ENCODE peak calls at places on chromosomes 2 and 18, in nine cellular contexts. D is hypothalamus; N is Caki2; J is Kasumi-1; F is non-pigmented ciliary epithelial cell; Y is stimulated activated CD4-positive, alpha-beta T cell treated with anti-CD3 and anti-CD28 coated beads, Interleukin-2, amount 100 ng/mL, for 48 hours; M is heart left ventricle; P is germinal center; C is GM04504. A is an unnamed sample.

GRCh38 chr18:32735781-32736180 is 37.0 kb downstream of the KLHL14 start:
- DNase-seq in D (no peak), N (peak), J (no peak), F (peak), Y (no peak), M (no peak), P (no peak), C (no peak), A (no peak)

GRCh38 chr2:215401896-215402379 is 33.9 kb downstream of the FN1 start:
- DNase-seq in D (no peak), N (no peak), J (no peak), F (peak), Y (no peak), M (no peak), P (no peak), C (peak), A (peak)

GRCh38 chr18:63440219-63440618 is 17.9 kb upstream of the VPS4B start:
- DNase-seq in D (no peak), N (no peak), J (peak), F (no peak), Y (no peak), M (peak), P (no peak), C (peak), A (peak)

GRCh38 chr2:126971481-126972271 is 73.0 kb downstream of the TEX51 start:
- DNase-seq in D (peak), N (peak), J (peak), F (no peak), Y (peak), M (peak), P (peak), C (peak), A (peak)

GRCh38 chr2:4420032-4420431 is 716.7 kb downstream of the DCDC2C start:
- DNase-seq in D (no peak), N (no peak), J (peak), F (no peak), Y (no peak), M (no peak), P (no peak), C (no peak), A (no peak)

GRCh38 chr2:123953848-123954247 is 71.2 kb upstream of the CNTNAP5 start:
- DNase-seq in D (no peak), N (peak), J (peak), F (peak), Y (no peak), M (no peak), P (no peak), C (no peak), A (no peak)

GRCh38 chr2:239630618-239631286 is 229.9 kb upstream of the HDAC4 start:
- DNase-seq in D (no peak), N (no peak), J (no peak), F (no peak), Y (no peak), M (no peak), P (no peak), C (peak), A (peak)

GRCh38 chr2:31012384-31012783 is 125.9 kb downstream of the GALNT14 start:
- DNase-seq in D (no peak), N (no peak), J (no peak), F (no peak), Y (no peak), M (no peak), P (no peak), C (no peak), A (no peak)

GRCh38 chr2:98376301-98376945 is 30.2 kb downstream of the CNGA3 start:
- DNase-seq in D (no peak), N (no peak), J (no peak), F (no peak), Y (no peak), M (no peak), P (no peak), C (no peak), A (no peak)

GRCh38 chr2:152413228-152414030 is 78.5 kb downstream of the FMNL2 start:
- DNase-seq in D (no peak), N (no peak), J (no peak), F (no peak), Y (no peak), M (no peak), P (no peak), C (no peak), A (no peak)

GRCh38 chr2:15980605-15981098 is 40.3 kb downstream of the MYCN start:
- DNase-seq in D (no peak), N (no peak), J (no peak), F (no peak), Y (no peak), M (no peak), P (no peak), C (no peak), A (no peak)

GRCh38 chr2:162261032-162261945 is 18.0 kb upstream of the FAP start:
- DNase-seq in D (peak), N (no peak), J (peak), F (no peak), Y (no peak), M (peak), P (no peak), C (peak), A (peak)

GRCh38 chr18:76467371-76468190 is 27.5 kb downstream of the ZNF516 start:
- DNase-seq in D (no peak), N (no peak), J (peak), F (no peak), Y (no peak), M (no peak), P (no peak), C (no peak), A (peak)

GRCh38 chr18:36912887-36913286 is 84.0 kb downstream of the KIAA1328 start:
- DNase-seq in D (no peak), N (no peak), J (peak), F (no peak), Y (no peak), M (no peak), P (no peak), C (no peak), A (no peak)

GRCh38 chr18:45059695-45060094 is 379.0 kb downstream of the SETBP1 start:
- DNase-seq in D (no peak), N (no peak), J (peak), F (peak), Y (no peak), M (no peak), P (no peak), C (peak), A (peak)

GRCh38 chr2:207734264-207734635 is 22.8 kb downstream of the CCNYL1 start:
- DNase-seq in D (no peak), N (peak), J (peak), F (no peak), Y (no peak), M (no peak), P (no peak), C (peak), A (peak)

GRCh38 chr2:39433586-39434195 is 3.4 kb downstream of the MAP4K3 start:
- DNase-seq in D (no peak), N (no peak), J (no peak), F (no peak), Y (no peak), M (no peak), P (no peak), C (no peak), A (no peak)

GRCh38 chr2:27792759-27793158 is 21.2 kb downstream of the MRPL33 start:
- DNase-seq in D (no peak), N (no peak), J (no peak), F (no peak), Y (no peak), M (no peak), P (no peak), C (no peak), A (peak)

GRCh38 chr2:97751752-97752151 is 38.4 kb downstream of the ZAP70 start:
- DNase-seq in D (no peak), N (peak), J (no peak), F (no peak), Y (no peak), M (peak), P (no peak), C (no peak), A (no peak)